ENCODE peak calls at places on chromosomes 1 and 21, in eight cellular contexts. U, F, T, N, E, A, R and B are unnamed samples.

GRCh38 chr21:41250519-41250918 is 66.1 kb upstream of the FAM3B start:
- DNase-seq in U (no peak), F (no peak), T (no peak), N (no peak), E (no peak), A (peak), R (no peak), B (peak)

GRCh38 chr1:6588128-6588892 is 8.5 kb downstream of the ZBTB48 start:
- DNase-seq in U (no peak), F (no peak), T (no peak), N (no peak), E (no peak), A (no peak), R (no peak), B (no peak)

GRCh38 chr1:213761845-213762407 is 225.8 kb upstream of the PROX1 start:
- DNase-seq in U (peak), F (no peak), T (no peak), N (no peak), E (no peak), A (no peak), R (no peak), B (no peak)

GRCh38 chr1:6342031-6342430 is 51.5 kb downstream of the ACOT7 start:
- DNase-seq in U (no peak), F (no peak), T (no peak), N (no peak), E (no peak), A (no peak), R (no peak), B (no peak)

GRCh38 chr1:29469457-29469856 is 233.1 kb downstream of the PTPRU start:
- DNase-seq in U (no peak), F (peak), T (peak), N (no peak), E (peak), A (no peak), R (no peak), B (no peak)

GRCh38 chr1:177488722-177489121 is 318.0 kb downstream of the BRINP2 start:
- DNase-seq in U (no peak), F (no peak), T (no peak), N (no peak), E (no peak), A (no peak), R (no peak), B (no peak)

GRCh38 chr1:234644928-234645327 is 35.0 kb upstream of the IRF2BP2 start:
- DNase-seq in U (no peak), F (no peak), T (no peak), N (no peak), E (no peak), A (no peak), R (no peak), B (no peak)

GRCh38 chr1:47181955-47182680 is 7.7 kb downstream of the PDZK1IP1 start:
- DNase-seq in U (no peak), F (no peak), T (no peak), N (no peak), E (no peak), A (peak), R (no peak), B (no peak)

DNA sequence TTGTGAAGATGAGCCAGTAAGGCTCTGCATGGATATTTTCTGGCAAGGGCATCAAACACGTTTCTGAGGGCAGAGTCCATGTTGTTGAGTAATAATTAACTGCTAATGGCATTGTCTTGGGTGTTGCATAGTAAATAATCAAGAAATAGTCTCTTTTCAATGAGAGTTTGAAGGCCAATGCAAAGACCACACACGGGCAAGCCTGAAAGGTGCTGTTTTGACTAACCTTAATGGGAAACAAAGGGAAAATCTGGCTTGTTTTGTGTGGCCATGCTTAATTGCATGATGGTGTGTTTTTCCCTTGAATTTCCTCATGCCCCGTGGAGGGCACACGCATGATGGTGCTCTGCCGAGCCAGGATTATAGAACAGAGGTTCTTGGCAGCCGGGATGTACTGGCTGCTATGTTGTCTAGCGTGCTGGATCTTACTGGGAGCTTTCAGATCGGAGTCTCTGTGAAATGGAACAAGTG is 127.6 kb downstream of the NOS1AP start:
- DNase-seq in U (no peak), F (no peak), T (no peak), N (no peak), E (no peak), A (no peak), R (no peak), B (no peak)
- H3K27ac ChIP-seq in U (no peak), F (no peak), T (no peak), N (no peak), E (no peak), A (no peak), R (peak), B (no peak)

GRCh38 chr1:180043785-180044184 is 89.2 kb downstream of the CEP350 start:
- DNase-seq in U (no peak), F (no peak), T (no peak), N (no peak), E (no peak), A (no peak), R (no peak), B (no peak)

GRCh38 chr1:180041587-180041986 is 87.0 kb downstream of the CEP350 start:
- DNase-seq in U (no peak), F (no peak), T (no peak), N (no peak), E (no peak), A (no peak), R (no peak), B (no peak)

GRCh38 chr1:180046674-180047073 is 92.1 kb downstream of the CEP350 start:
- DNase-seq in U (no peak), F (no peak), T (no peak), N (no peak), E (no peak), A (no peak), R (no peak), B (no peak)

GRCh38 chr1:180040034-180040433 is 85.4 kb downstream of the CEP350 start:
- DNase-seq in U (no peak), F (no peak), T (no peak), N (peak), E (no peak), A (peak), R (no peak), B (no peak)

DNA sequence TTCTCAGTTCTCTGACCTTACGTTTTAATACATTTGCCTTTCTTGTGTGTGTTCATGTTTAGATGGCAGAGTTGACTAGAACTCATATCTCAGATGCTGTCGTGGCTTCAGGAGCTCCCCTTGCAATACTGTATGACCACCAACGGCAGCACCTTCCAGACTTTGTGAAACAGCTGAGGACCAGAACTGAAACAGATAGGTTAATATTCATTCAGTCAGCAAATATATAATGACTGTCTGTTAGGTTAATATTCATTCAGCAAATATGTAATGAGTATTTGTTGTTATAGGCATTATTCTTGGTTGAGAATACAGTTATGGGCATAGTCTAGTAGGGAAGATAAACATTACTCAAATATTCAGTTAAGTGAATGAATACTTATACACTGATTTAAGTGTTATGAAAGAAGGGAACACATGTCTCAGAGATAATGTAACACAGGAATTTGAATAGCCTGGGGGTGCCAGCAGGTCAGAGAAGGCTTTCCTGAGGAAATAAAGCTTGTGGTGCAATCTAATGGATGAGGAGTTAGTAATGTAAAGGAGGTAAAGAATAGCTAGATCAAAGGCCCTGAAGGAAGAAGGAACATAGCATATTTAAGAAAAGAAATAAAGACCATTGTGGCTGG is 88.5 kb downstream of the CEP350 start:
- DNase-seq in U (no peak), F (no peak), T (no peak), N (no peak), E (no peak), A (peak), R (no peak), B (no peak)
- H3K4me3 ChIP-seq in U (no peak), F (no peak), T (no peak), N (no peak), E (no peak), A (no peak), R (no peak), B (no peak)

DNA sequence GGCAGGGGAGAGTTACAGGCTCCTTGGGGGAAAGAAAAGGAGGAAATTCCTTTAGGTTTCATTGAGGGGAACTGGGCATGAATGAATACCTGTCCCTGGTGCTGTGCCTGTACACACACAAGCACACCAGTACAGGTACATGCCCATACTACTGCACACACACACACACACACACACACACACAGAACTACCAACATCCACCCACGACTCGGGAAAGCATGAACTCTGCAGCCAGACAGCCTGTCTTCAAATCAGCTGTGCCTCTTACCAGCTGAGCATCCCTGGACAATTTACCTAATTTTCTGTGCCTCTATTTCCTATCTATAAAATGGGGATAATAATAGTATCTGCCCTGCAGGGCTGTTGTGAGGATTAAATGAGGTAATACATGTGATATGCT is 7.2 kb upstream of the GRIK3 start:
- DNase-seq in U (no peak), F (no peak), T (no peak), N (no peak), E (no peak), A (no peak), R (no peak), B (no peak)
- H3K27ac ChIP-seq in U (no peak), F (no peak), T (no peak), N (no peak), E (no peak), A (no peak), R (no peak), B (no peak)

GRCh38 chr1:100883963-100884362 is 10.7 kb downstream of the EXTL2 start:
- DNase-seq in U (no peak), F (no peak), T (no peak), N (no peak), E (no peak), A (peak), R (no peak), B (no peak)
- H3K4me3 ChIP-seq in U (no peak), F (no peak), T (no peak), N (no peak), E (no peak), A (no peak), R (no peak), B (no peak)

GRCh38 chr1:245957446-245957845 is 549.6 kb downstream of the SMYD3 start:
- DNase-seq in U (no peak), F (no peak), T (no peak), N (no peak), E (no peak), A (no peak), R (no peak), B (no peak)

GRCh38 chr1:245956225-245956624 is 550.9 kb downstream of the SMYD3 start:
- DNase-seq in U (no peak), F (no peak), T (peak), N (no peak), E (no peak), A (peak), R (no peak), B (no peak)

GRCh38 chr1:245948786-245949185 is 558.3 kb downstream of the SMYD3 start:
- DNase-seq in U (no peak), F (no peak), T (no peak), N (no peak), E (no peak), A (no peak), R (no peak), B (peak)

GRCh38 chr1:245952383-245952989 is 554.6 kb downstream of the SMYD3 start:
- DNase-seq in U (no peak), F (no peak), T (no peak), N (no peak), E (no peak), A (no peak), R (no peak), B (no peak)

DNA sequence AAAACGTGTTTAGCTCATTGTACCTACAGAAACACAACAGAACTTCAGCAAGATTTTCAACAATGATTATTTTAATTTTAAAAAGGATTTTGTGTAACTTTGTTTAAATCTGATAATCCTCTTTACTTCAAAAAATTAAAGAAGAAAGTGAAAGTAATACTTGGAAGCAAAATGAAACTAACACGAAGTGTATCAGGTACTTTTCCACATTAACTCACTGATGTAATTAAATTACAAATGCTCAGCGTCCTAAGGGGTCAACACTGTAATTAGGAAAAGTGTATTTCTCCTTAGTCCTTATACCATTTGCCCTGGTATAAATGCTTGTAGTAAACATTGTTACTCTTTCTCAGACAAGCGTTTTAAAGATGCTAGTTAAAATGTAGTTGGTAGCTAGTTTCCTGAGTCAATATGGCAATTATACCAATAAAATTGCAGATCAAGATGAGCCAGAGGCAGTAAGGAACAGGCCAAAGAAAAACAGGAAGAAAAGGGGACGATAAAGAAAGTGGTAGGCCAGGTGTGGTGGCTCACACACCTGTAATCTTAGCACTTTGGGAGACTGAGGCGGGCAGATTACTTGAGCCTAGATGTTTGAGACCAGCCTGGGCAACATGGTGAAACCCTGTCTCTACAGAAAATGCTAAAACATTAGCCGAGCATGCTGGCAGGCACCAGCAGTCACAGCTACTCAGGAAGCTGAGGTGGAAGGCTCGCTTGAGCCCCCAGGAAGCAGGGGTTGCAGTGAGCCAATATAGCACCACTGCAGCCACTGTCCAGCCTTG is 553.0 kb downstream of the SMYD3 start:
- DNase-seq in U (no peak), F (no peak), T (no peak), N (no peak), E (no peak), A (no peak), R (no peak), B (no peak)
- H3K27ac ChIP-seq in U (peak), F (peak), T (peak), N (no peak), E (peak), A (peak), R (peak), B (no peak)

GRCh38 chr1:64505944-64506658 is 36.2 kb downstream of the CACHD1 start:
- DNase-seq in U (no peak), F (no peak), T (no peak), N (no peak), E (peak), A (peak), R (no peak), B (peak)
- H3K4me3 ChIP-seq in U (peak), F (peak), T (peak), N (peak), E (peak), A (no peak), R (peak), B (peak)

GRCh38 chr1:155011004-155011416 is 8.4 kb downstream of the ZBTB7B start:
- DNase-seq in U (no peak), F (peak), T (no peak), N (no peak), E (no peak), A (no peak), R (no peak), B (no peak)

GRCh38 chr1:155009742-155010141 is 7.1 kb downstream of the ZBTB7B start:
- DNase-seq in U (no peak), F (peak), T (no peak), N (no peak), E (no peak), A (no peak), R (no peak), B (no peak)

GRCh38 chr1:155011437-155011907 is 8.9 kb downstream of the ZBTB7B start:
- DNase-seq in U (no peak), F (peak), T (no peak), N (no peak), E (no peak), A (no peak), R (no peak), B (no peak)

GRCh38 chr1:155009221-155009711 is 6.7 kb downstream of the ZBTB7B start:
- DNase-seq in U (peak), F (peak), T (no peak), N (no peak), E (no peak), A (no peak), R (no peak), B (no peak)

GRCh38 chr1:155010211-155010918 is 7.8 kb downstream of the ZBTB7B start:
- DNase-seq in U (peak), F (peak), T (no peak), N (no peak), E (no peak), A (no peak), R (no peak), B (no peak)
- H3K27ac ChIP-seq in U (peak), F (no peak), T (no peak), N (no peak), E (peak), A (no peak), R (peak), B (no peak)

GRCh38 chr1:44645466-44646244 is 28.6 kb downstream of the TMEM53 start:
- DNase-seq in U (no peak), F (peak), T (no peak), N (no peak), E (peak), A (peak), R (no peak), B (no peak)

GRCh38 chr1:44642925-44643324 is 31.4 kb downstream of the TMEM53 start:
- DNase-seq in U (no peak), F (no peak), T (no peak), N (no peak), E (no peak), A (no peak), R (no peak), B (no peak)

GRCh38 chr1:44643721-44644330 is 30.5 kb downstream of the TMEM53 start:
- DNase-seq in U (no peak), F (no peak), T (no peak), N (no peak), E (no peak), A (peak), R (no peak), B (no peak)

GRCh38 chr1:44646276-44646675 is 28.0 kb downstream of the TMEM53 start:
- DNase-seq in U (no peak), F (no peak), T (no peak), N (no peak), E (no peak), A (peak), R (no peak), B (no peak)

DNA sequence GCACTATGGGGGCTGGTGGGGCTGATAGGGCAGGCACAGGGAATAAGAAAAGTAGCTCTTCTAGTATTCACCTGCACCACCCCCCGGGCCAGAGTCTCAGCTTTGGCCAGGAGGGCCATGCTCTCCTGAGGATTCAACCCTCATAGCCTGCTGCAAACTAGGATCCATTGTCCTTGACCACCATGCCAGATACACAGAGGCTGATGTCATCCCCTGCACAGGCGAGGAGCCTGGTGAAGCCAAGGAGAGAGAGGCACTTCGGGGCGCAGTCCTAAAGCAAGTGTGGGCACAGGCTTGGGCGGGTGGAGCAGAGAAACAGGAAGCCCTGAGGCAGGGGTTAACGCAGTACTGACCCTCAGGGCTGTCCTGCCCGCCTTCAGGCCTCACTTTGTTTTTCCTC is 29.5 kb downstream of the TMEM53 start:
- DNase-seq in U (no peak), F (no peak), T (no peak), N (no peak), E (no peak), A (no peak), R (no peak), B (peak)
- H3K4me3 ChIP-seq in U (no peak), F (no peak), T (no peak), N (no peak), E (no peak), A (no peak), R (no peak), B (no peak)